ENCODE peak calls at places on chromosome 21, in eight cellular contexts. F is body of pancreas, C is GM06990, R is foreskin fibroblast, H is pancreas, X is right atrium auricular region, Z is hepatocyte, N is lower lobe of right lung. J is an unnamed sample.

GRCh38 chr21:39612233-39613028 is at the start of gene B3GALT5:
- DNase-seq in N (no peak), Z (peak), X (no peak), C (no peak), R (peak), F (peak), H (peak), J (no peak)

GRCh38 chr21:33300701-33301631 is 23.8 kb upstream of the IFNAR1 start:
- DNase-seq in N (no peak), C (no peak), F (peak), Z (no peak), X (no peak), R (peak), H (no peak), J (no peak)

GRCh38 chr21:32457360-32457840 is 44.9 kb downstream of the EVA1C start:
- DNase-seq in X (no peak), N (peak), C (no peak), Z (peak), H (peak), F (peak), R (peak), J (no peak)

GRCh38 chr21:20739421-20739820 is 258.8 kb upstream of the NCAM2 start:
- DNase-seq in N (no peak), R (no peak), H (no peak), C (no peak), X (no peak), F (no peak), Z (no peak), J (no peak)

GRCh38 chr21:35394049-35394448 is 344.9 kb upstream of the RUNX1 start:
- DNase-seq in N (no peak), Z (no peak), F (no peak), C (no peak), X (no peak), H (no peak), R (no peak), J (no peak)

GRCh38 chr21:43192501-43193081 is 23.8 kb downstream of the CRYAA start:
- DNase-seq in H (no peak), Z (no peak), F (no peak), R (no peak), X (no peak), N (no peak), C (no peak), J (no peak)

GRCh38 chr21:24023402-24023801 is 1583.9 kb downstream of the MRPL39 start:
- DNase-seq in F (no peak), R (no peak), H (no peak), C (no peak), X (no peak), N (no peak), Z (no peak), J (no peak)

GRCh38 chr21:28393279-28393678 is 599.4 kb downstream of the LTN1 start:
- DNase-seq in Z (peak), X (no peak), N (peak), H (peak), C (no peak), R (no peak), F (peak), J (no peak)

GRCh38 chr21:40841524-40842196 is 5.3 kb downstream of the DSCAM start:
- DNase-seq in X (no peak), C (no peak), H (peak), Z (peak), N (peak), F (peak), R (peak), J (no peak)

GRCh38 chr21:15604424-15604823 is 125.4 kb upstream of the USP25 start:
- DNase-seq in N (no peak), R (peak), X (no peak), F (no peak), C (no peak), H (no peak), Z (no peak), J (no peak)

GRCh38 chr21:31530364-31530763 is 129.1 kb upstream of the SOD1 start:
- DNase-seq in C (no peak), Z (no peak), X (no peak), F (no peak), H (no peak), R (no peak), N (no peak), J (no peak)

GRCh38 chr21:34938079-34938764 is 110.9 kb downstream of the RUNX1 start:
- DNase-seq in Z (no peak), H (no peak), R (peak), X (no peak), F (no peak), C (no peak), N (no peak), J (no peak)

GRCh38 chr21:30839304-30839703 is 9.7 kb upstream of the KRTAP7-1 start:
- DNase-seq in N (no peak), X (no peak), R (peak), Z (peak), C (no peak), F (peak), H (peak), J (peak)

GRCh38 chr21:40658237-40658636 is 188.7 kb downstream of the DSCAM start:
- DNase-seq in Z (peak), N (no peak), F (peak), X (no peak), C (no peak), H (no peak), R (no peak), J (no peak)

GRCh38 chr21:15842565-15842880 is 112.7 kb downstream of the USP25 start:
- DNase-seq in N (no peak), Z (no peak), C (no peak), X (no peak), H (no peak), R (no peak), F (no peak), J (no peak)

GRCh38 chr21:40173833-40174232 is 306.6 kb downstream of the PCP4 start:
- DNase-seq in F (no peak), C (no peak), X (no peak), Z (no peak), H (no peak), N (no peak), R (no peak), J (no peak)

GRCh38 chr21:46518983-46519583 is 60.4 kb downstream of the DIP2A start:
- DNase-seq in Z (no peak), R (no peak), X (no peak), N (no peak), F (no peak), H (no peak), C (no peak), J (no peak)

GRCh38 chr21:41054206-41054605 is 113.8 kb upstream of the BACE2 start:
- DNase-seq in R (no peak), X (no peak), F (no peak), H (no peak), Z (no peak), N (no peak), C (no peak), J (no peak)

GRCh38 chr21:39660191-39660590 is 47.5 kb downstream of the B3GALT5 start:
- DNase-seq in Z (peak), C (no peak), R (peak), H (peak), F (peak), N (no peak), X (no peak), J (no peak)

GRCh38 chr21:26715878-26716506 is 129.2 kb downstream of the ADAMTS1 start:
- DNase-seq in Z (peak), F (peak), H (peak), C (no peak), N (peak), X (no peak), R (peak), J (peak)

GRCh38 chr21:35037384-35038105 is 11.6 kb downstream of the RUNX1 start:
- DNase-seq in R (no peak), C (no peak), H (no peak), F (no peak), X (no peak), Z (no peak), N (no peak), J (no peak)

GRCh38 chr21:15638856-15639549 is 90.8 kb upstream of the USP25 start:
- DNase-seq in X (no peak), H (peak), F (peak), Z (peak), R (no peak), N (peak), C (no peak), J (no peak)

GRCh38 chr21:32934829-32935228 is 90.9 kb upstream of the OLIG2 start:
- DNase-seq in R (no peak), C (no peak), Z (no peak), N (no peak), H (no peak), F (no peak), X (no peak), J (no peak)

DNA sequence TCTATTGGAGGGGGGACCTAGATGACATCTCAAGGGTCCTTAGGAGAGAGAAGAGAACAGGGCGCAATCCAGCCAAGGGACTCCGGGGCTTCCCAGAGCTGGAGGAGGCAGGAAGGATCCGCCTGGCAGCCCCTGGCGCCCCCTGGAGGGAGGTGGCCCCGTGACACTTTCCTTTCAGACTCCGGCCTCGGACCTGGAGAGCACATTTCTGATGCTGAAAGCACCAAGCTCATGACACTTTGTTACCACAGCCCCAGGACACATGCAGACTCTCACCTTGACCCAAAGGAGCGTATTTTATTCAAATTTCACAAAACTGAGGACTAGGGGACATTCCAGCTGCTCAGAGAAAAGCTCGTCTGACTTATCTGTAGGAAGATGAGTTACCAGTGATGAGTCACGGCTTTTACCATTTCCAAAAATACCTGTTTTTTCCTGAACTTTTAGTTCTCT is 21.4 kb upstream of the POFUT2 start:
- DNase-seq in R (peak), C (no peak), F (peak), H (no peak), N (peak), X (no peak), Z (peak), J (no peak)
- TF ChIP-seq CTCF in R (peak), C (peak), F (peak), H (peak), N (peak), X (peak), Z (peak), J (peak)

DNA sequence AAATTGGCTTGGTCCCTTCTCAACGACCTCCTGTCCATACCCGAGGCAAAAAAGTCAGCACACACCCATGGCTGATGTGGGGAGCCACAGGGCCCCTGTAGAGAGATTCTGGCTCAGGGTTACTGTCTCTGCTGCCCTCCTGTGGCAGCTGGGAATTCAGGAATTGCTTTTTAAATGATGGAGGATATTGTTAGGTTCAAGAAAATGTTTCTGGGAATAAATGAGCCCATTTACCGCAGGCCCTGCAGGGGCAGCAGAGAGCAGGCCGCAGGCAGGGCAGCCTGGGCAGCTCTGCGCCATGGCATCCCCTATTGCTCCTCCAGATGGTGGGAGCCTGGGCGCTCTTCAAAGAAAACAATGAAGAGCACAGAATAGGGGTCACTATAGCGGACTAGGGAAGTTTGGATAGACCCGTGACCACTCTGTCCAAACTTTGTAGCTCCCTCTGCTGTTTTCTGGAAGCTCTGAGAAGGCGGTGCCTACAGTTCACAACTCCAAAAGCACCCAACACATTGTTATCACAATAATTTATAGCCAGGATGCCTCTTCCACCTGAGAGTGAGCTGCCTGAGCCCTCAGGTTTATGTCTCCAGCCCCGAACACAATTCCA is 201.1 kb downstream of the BACH1 start:
- DNase-seq in Z (no peak), N (no peak), C (no peak), F (no peak), R (peak), X (no peak), H (no peak), J (no peak)
- TF ChIP-seq CTCF in Z (peak), N (peak), C (peak), F (peak), R (peak), X (no peak), H (peak), J (peak)

GRCh38 chr21:42107881-42108553 is 36.9 kb downstream of the UMODL1 start:
- DNase-seq in R (peak), H (peak), Z (peak), X (no peak), C (peak), N (peak), F (peak), J (peak)
- TF ChIP-seq CTCF in R (peak), H (peak), Z (peak), X (peak), C (peak), N (peak), F (peak), J (peak)

DNA sequence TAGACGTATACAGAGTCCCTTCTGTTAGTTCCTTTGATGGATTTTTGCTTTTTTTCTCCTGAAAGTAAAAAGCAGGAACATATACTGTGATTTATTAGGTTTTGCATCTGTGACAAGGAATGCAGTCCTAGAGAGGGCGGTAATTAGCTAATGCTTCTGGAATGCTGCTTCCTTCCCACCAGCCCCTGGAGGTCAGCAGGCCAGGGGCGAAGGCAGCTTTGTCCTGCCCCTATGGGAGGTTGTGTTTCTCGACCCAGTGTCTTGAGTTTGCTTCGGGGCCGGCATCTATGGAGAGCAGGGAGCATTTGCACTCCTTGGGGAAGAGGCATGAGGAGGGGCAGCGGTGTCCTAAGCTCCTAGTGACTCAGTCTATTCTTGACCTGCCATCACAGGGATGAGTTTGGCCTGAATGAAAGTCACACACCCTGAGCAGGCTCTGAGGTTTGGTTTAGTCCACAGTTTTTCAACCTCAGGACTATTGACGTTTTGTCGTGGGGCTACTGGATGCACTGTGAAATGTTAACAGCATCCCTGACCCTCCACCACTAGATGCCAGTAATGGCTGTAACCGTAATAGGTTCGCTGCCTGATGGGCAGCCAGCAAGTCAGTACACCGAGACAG is 85.0 kb upstream of the KCNJ15 start:
- DNase-seq in C (no peak), R (peak), N (no peak), F (peak), X (no peak), H (peak), Z (peak), J (no peak)
- TF ChIP-seq CTCF in C (no peak), R (peak), N (no peak), F (no peak), X (no peak), H (no peak), Z (peak), J (no peak)

GRCh38 chr21:36754241-36754881 is 55.4 kb downstream of the SIM2 start:
- DNase-seq in R (no peak), F (no peak), N (no peak), X (no peak), H (no peak), C (no peak), Z (no peak), J (no peak)
- TF ChIP-seq CTCF in R (no peak), F (no peak), N (no peak), X (no peak), H (no peak), C (no peak), Z (no peak), J (no peak)